ENCODE peak calls at places on chromosomes 6 and 20, in five cellular contexts. B is fibroblast of lung; M is aorta; E is CD8-positive, alpha-beta memory T cell; F is neuronal stem cell. N is an unnamed sample. For H3K36me3, the result is how much of the 10 kb centered on the place peaks cover.

GRCh38 chr6:27297857-27298730 is 14.0 kb downstream of the POM121L2 start:
- DNase-seq in F (no peak), E (no peak), B (peak), M (no peak), N (no peak)

GRCh38 chr20:37703338-37703660 is 9.5 kb downstream of the CTNNBL1 start:
- DNase-seq in B (peak), M (no peak), F (no peak), E (no peak), N (no peak)

GRCh38 chr6:81708306-81708705 is 44.2 kb downstream of the TENT5A start:
- DNase-seq in E (no peak), F (peak), B (peak), M (no peak), N (no peak)

GRCh38 chr20:10314198-10314597 is 95.6 kb downstream of the SNAP25 start:
- DNase-seq in M (no peak), E (no peak), B (peak), F (no peak), N (no peak)

GRCh38 chr20:43996240-43996930 is 81.7 kb downstream of the TOX2 start:
- DNase-seq in B (no peak), M (no peak), E (no peak), F (no peak), N (no peak)

GRCh38 chr20:51460569-51461265 is 81.8 kb downstream of the NFATC2 start:
- DNase-seq in M (no peak), B (no peak), F (no peak), E (no peak), N (no peak)

GRCh38 chr6:110703010-110703905 is 112.0 kb downstream of the CDK19 start:
- DNase-seq in M (no peak), E (no peak), B (peak), F (no peak), N (no peak)

GRCh38 chr20:4585104-4585753 is 136.5 kb upstream of the PRND start:
- DNase-seq in M (no peak), F (no peak), E (no peak), B (no peak), N (no peak)

GRCh38 chr20:41047975-41048305 is 19.3 kb downstream of the TOP1 start:
- DNase-seq in B (no peak), E (no peak), M (no peak), F (no peak), N (no peak)

GRCh38 chr6:73058736-73059135 is 166.6 kb downstream of the KHDC1L start:
- DNase-seq in F (no peak), M (no peak), B (peak), E (no peak), N (no peak)

GRCh38 chr6:51913265-51913664 is 174.1 kb downstream of the PKHD1 start:
- DNase-seq in M (no peak), B (no peak), E (no peak), F (no peak), N (no peak)

GRCh38 chr6:31897612-31898199 is at the start of gene EHMT2:
- DNase-seq in M (peak), B (peak), E (peak), F (peak), N (peak)

GRCh38 chr6:31896856-31897611 is 464 bp downstream of the EHMT2 start:
- DNase-seq in B (no peak), M (no peak), F (peak), E (peak), N (no peak)

GRCh38 chr6:31899215-31899614 is 1.7 kb upstream of the EHMT2 start:
- DNase-seq in F (no peak), E (no peak), M (no peak), B (no peak), N (no peak)

GRCh38 chr6:31898200-31899011 is 908 bp upstream of the EHMT2 start:
- DNase-seq in B (peak), F (peak), M (no peak), E (peak), N (no peak)

GRCh38 chr6:31896493-31896855 is 1.0 kb downstream of the EHMT2 start:
- DNase-seq in B (no peak), M (no peak), F (no peak), E (no peak), N (no peak)
- H3K27ac ChIP-seq in B (no peak), M (no peak), F (peak), E (peak), N (peak)

GRCh38 chr6:143426025-143426424 is 24.5 kb downstream of the ADAT2 start:
- DNase-seq in E (no peak), B (peak), M (no peak), F (no peak), N (no peak)
- H3K36me3 ChIP-seq in E (under half), B (under half), M (under half), F (under half), N (under half)

DNA sequence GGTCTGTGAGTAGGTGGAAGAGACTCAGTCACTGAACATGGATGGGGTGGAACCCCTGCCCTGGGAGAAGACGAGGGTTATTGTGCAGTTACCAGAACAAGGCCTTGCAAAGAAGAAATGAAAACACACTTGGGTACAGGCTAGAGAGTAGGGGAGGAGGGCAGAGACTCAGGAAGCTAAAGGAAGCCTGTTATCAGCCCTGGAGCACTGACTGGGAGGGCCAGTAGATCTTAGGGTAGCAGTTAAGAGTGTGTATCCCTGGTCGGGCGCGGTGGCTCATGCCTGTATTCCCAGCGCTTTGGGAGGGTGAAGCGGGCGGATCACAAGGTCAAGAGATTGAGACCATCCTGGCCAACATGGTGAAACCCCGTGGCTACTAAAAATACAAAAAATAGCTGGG is 74.4 kb downstream of the SASH1 start:
- DNase-seq in E (no peak), F (no peak), M (no peak), B (no peak), N (no peak)
- H3K27ac ChIP-seq in E (no peak), F (no peak), M (no peak), B (no peak), N (no peak)

GRCh38 chr6:44404022-44404714 is 16.7 kb downstream of the CDC5L start:
- DNase-seq in M (no peak), B (no peak), E (no peak), F (no peak), N (no peak)
- H3K36me3 ChIP-seq in M (under half), B (under half), E (under half), F (half or more), N (half or more)

GRCh38 chr6:148890091-148890490 is 143.3 kb downstream of the UST start:
- DNase-seq in M (peak), F (no peak), E (no peak), B (no peak), N (no peak)
- H3K27ac ChIP-seq in M (no peak), F (no peak), E (no peak), B (no peak), N (no peak)

DNA sequence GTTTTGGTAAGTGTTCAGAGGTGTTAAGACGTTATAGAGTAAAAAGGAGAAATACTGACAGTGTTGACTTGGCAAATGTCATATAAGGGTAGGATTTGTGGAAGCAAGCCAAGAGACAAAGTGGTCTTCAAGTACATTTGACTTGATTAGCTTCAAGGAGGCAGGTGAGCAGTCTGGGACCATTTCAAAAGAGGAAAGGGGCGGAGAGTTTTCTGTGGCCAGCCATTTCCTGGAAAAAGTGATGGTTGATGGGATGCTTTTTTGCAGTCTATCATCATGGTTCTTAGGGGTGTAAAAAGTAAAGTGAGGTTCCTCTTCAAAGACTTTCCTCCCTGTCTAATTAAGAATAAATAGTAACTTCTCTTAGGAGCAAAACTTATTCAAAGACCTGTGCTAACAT is 28.7 kb downstream of the FKBP1A start:
- DNase-seq in B (no peak), F (no peak), M (no peak), E (no peak), N (no peak)
- H3K36me3 ChIP-seq in B (under half), F (half or more), M (under half), E (under half), N (under half)